ENCODE peak calls at places on chromosomes 2 and 18, in eight cellular contexts. B is HT-29; Y is Karpas-422; V is NB4; A is CD4-positive, CD25-positive, alpha-beta regulatory T cell; M is RPMI7951; R is activated B cell treated with CpG ODN at 0.5 μM for 24 hours; X is stimulated activated CD4-positive, alpha-beta T cell treated with anti-CD3 and anti-CD28 coated beads, Interleukin-4, amount 100 ng/mL, for 4 hours. J is an unnamed sample.

GRCh38 chr2:226077031-226077430 is 677.5 kb downstream of the NYAP2 start:
- DNase-seq in V (no peak), B (no peak), A (no peak), M (peak; percentile 35), Y (no peak), R (no peak), X (no peak), J (peak; percentile 35)

GRCh38 chr2:233234264-233234663 is 17.2 kb upstream of the ATG16L1 start:
- DNase-seq in M (no peak), A (no peak), R (no peak), V (no peak), X (no peak), B (no peak), Y (no peak), J (no peak)

GRCh38 chr2:220065581-220065980 is 438.2 kb downstream of the SLC4A3 start:
- DNase-seq in M (no peak), A (no peak), B (no peak), V (no peak), Y (no peak), R (no peak), X (no peak), J (no peak)

GRCh38 chr2:150023044-150023443 is 435.5 kb upstream of the MMADHC start:
- DNase-seq in Y (no peak), X (no peak), R (no peak), B (no peak), A (peak; percentile 8), M (no peak), V (no peak), J (peak; percentile 6)

GRCh38 chr2:217279571-217279970 is 419.7 kb upstream of the TNP1 start:
- DNase-seq in Y (no peak), A (no peak), V (no peak), R (no peak), B (no peak), X (no peak), M (peak; percentile 96), J (no peak)

GRCh38 chr2:234355052-234355720 is 141.7 kb downstream of the ARL4C start:
- DNase-seq in R (no peak), Y (no peak), A (no peak), M (no peak), B (no peak), X (no peak), V (no peak), J (no peak)

GRCh38 chr18:47075098-47075883 is 39.9 kb upstream of the ELOA2 start:
- DNase-seq in A (no peak), V (no peak), B (no peak), X (no peak), Y (no peak), M (peak; percentile 54), R (no peak), J (no peak)

GRCh38 chr2:224271854-224272620 is 129.9 kb downstream of the FAM124B start:
- DNase-seq in Y (no peak), A (no peak), B (no peak), V (no peak), X (no peak), M (no peak), R (no peak), J (no peak)

GRCh38 chr18:3794537-3795348 is 344.8 kb downstream of the TGIF1 start:
- DNase-seq in Y (no peak), M (peak; percentile 89), X (no peak), A (no peak), V (no peak), R (no peak), B (no peak), J (peak; percentile 65)

GRCh38 chr2:227539465-227539956 is 59.2 kb upstream of the SCYGR2 start:
- DNase-seq in X (no peak), Y (no peak), A (no peak), R (no peak), M (no peak), B (no peak), V (no peak), J (no peak)

GRCh38 chr2:241768251-241768711 is 8.3 kb upstream of the GAL3ST2 start:
- DNase-seq in A (no peak), X (no peak), M (no peak), R (no peak), V (peak; percentile 8), B (no peak), Y (no peak), J (no peak)

GRCh38 chr18:76581261-76581660 is 86.2 kb upstream of the ZNF516 start:
- DNase-seq in A (no peak), M (no peak), X (no peak), B (no peak), V (no peak), R (no peak), Y (no peak), J (no peak)

GRCh38 chr2:5365871-5366461 is 326.2 kb upstream of the SOX11 start:
- DNase-seq in R (no peak), M (peak; percentile 3), X (peak; percentile 31), A (no peak), V (peak; percentile 78), Y (peak; percentile 93), B (peak; percentile 80), J (peak; percentile 91)

GRCh38 chr2:119004602-119005001 is 62.6 kb downstream of the MARCO start:
- DNase-seq in X (no peak), B (no peak), Y (no peak), V (peak; percentile 34), A (no peak), R (no peak), M (no peak), J (no peak)

GRCh38 chr2:100198461-100199230 is 56.3 kb upstream of the AFF3 start:
- DNase-seq in R (no peak), B (no peak), V (no peak), M (no peak), Y (no peak), X (no peak), A (no peak), J (no peak)

GRCh38 chr2:16317211-16317830 is 348.3 kb downstream of the CYRIA start:
- DNase-seq in Y (no peak), V (no peak), R (no peak), M (no peak), A (no peak), X (no peak), B (no peak), J (no peak)

GRCh38 chr2:240643811-240644150 is 18.5 kb downstream of the GPR35 start:
- DNase-seq in V (no peak), X (no peak), Y (no peak), R (no peak), A (no peak), B (no peak), M (no peak), J (no peak)

GRCh38 chr2:174362949-174363348 is 28.2 kb downstream of the SP9 start:
- DNase-seq in Y (no peak), B (no peak), X (no peak), R (no peak), V (no peak), M (no peak), A (no peak), J (no peak)

GRCh38 chr2:179817181-179817841 is 44.1 kb downstream of the ZNF385B start:
- DNase-seq in B (peak; percentile 5), A (no peak), M (peak; percentile 8), X (no peak), R (no peak), V (no peak), Y (no peak), J (no peak)